ENCODE peak calls at places on chromosomes 6 and 20, in eight cellular contexts. C, J, Y, W, P, B, N and I are unnamed samples.

GRCh38 chr20:32231847-32232246 is 24.2 kb downstream of the POFUT1 start:
- DNase-seq in C (peak), J (no peak), Y (no peak), W (no peak), P (no peak), B (no peak), N (no peak), I (no peak)

GRCh38 chr20:11850901-11851300 is 66.8 kb upstream of the BTBD3 start:
- DNase-seq in C (no peak), J (no peak), Y (no peak), W (peak), P (no peak), B (peak), N (no peak), I (no peak)

GRCh38 chr6:2434116-2434515 is 188.7 kb upstream of the GMDS start:
- DNase-seq in C (no peak), J (no peak), Y (no peak), W (peak), P (no peak), B (no peak), N (no peak), I (no peak)

GRCh38 chr20:43916073-43916874 is 1.6 kb downstream of the TOX2 start:
- DNase-seq in C (no peak), J (no peak), Y (no peak), W (no peak), P (peak), B (peak), N (peak), I (no peak)

GRCh38 chr6:31729979-31730630 is 1.0 kb upstream of the DDAH2 start:
- DNase-seq in C (peak), J (peak), Y (peak), W (peak), P (peak), B (peak), N (peak), I (peak)

GRCh38 chr20:57620274-57620990 is at the start of gene ZBP1:
- DNase-seq in C (peak), J (no peak), Y (peak), W (no peak), P (no peak), B (no peak), N (no peak), I (peak)

GRCh38 chr6:152338335-152339125 is 298.6 kb downstream of the SYNE1 start:
- DNase-seq in C (peak), J (peak), Y (peak), W (no peak), P (peak), B (peak), N (peak), I (no peak)

GRCh38 chr6:34813028-34813742 is 21.3 kb downstream of the BLTP3A start:
- DNase-seq in C (no peak), J (no peak), Y (no peak), W (no peak), P (no peak), B (no peak), N (no peak), I (no peak)

GRCh38 chr6:79079425-79080130 is 1.5 kb upstream of the PHIP start:
- DNase-seq in C (no peak), J (no peak), Y (no peak), W (no peak), P (no peak), B (peak), N (no peak), I (no peak)